ENCODE peak calls at places on chromosomes 12 and 14, in ten cellular contexts. Y, Q, V, E, C, L, R, N, J and T are unnamed samples.

GRCh38 chr14:70018713-70019201 is 139.5 kb downstream of the SMOC1 start:
- DNase-seq in Y (peak), Q (no peak), V (peak), E (no peak), C (no peak), L (peak), R (peak), N (peak), J (peak), T (peak)

GRCh38 chr12:117685115-117685926 is 283.5 kb downstream of the KSR2 start:
- DNase-seq in Y (peak), Q (no peak), V (peak), E (peak), C (no peak), L (peak), R (peak), N (no peak), J (peak), T (peak)

GRCh38 chr12:66052988-66053615 is 77.4 kb downstream of the LLPH start:
- DNase-seq in Y (no peak), Q (no peak), V (no peak), E (no peak), C (no peak), L (no peak), R (no peak), N (peak), J (no peak), T (no peak)

GRCh38 chr14:71143391-71144290 is 236.4 kb downstream of the PCNX1 start:
- DNase-seq in Y (no peak), Q (no peak), V (no peak), E (peak), C (no peak), L (peak), R (peak), N (no peak), J (peak), T (peak)

GRCh38 chr14:35215110-35215872 is 76.9 kb upstream of the PSMA6 start:
- DNase-seq in Y (no peak), Q (no peak), V (no peak), E (peak), C (no peak), L (no peak), R (peak), N (peak), J (peak), T (peak)

GRCh38 chr12:48894271-48894670 is 28.6 kb upstream of the RND1 start:
- DNase-seq in Y (no peak), Q (no peak), V (no peak), E (no peak), C (no peak), L (no peak), R (peak), N (no peak), J (no peak), T (no peak)

GRCh38 chr12:11040162-11040561 is 9.0 kb upstream of the TAS2R31 start:
- DNase-seq in Y (no peak), Q (no peak), V (no peak), E (no peak), C (no peak), L (no peak), R (peak), N (no peak), J (no peak), T (no peak)

GRCh38 chr14:94062344-94062904 is 18.6 kb downstream of the DDX24 start:
- DNase-seq in Y (no peak), Q (no peak), V (no peak), E (no peak), C (no peak), L (no peak), R (peak), N (no peak), J (peak), T (peak)

GRCh38 chr14:61326847-61327246 is 5.5 kb downstream of the PRKCH start:
- DNase-seq in Y (peak), Q (no peak), V (peak), E (no peak), C (no peak), L (peak), R (no peak), N (no peak), J (peak), T (peak)

GRCh38 chr12:18703326-18703725 is 34.5 kb downstream of the PLCZ1 start:
- DNase-seq in Y (no peak), Q (no peak), V (no peak), E (no peak), C (no peak), L (no peak), R (no peak), N (no peak), J (no peak), T (no peak)

GRCh38 chr12:78787576-78787975 is 77.0 kb upstream of the SYT1 start:
- DNase-seq in Y (no peak), Q (no peak), V (no peak), E (no peak), C (no peak), L (no peak), R (peak), N (no peak), J (no peak), T (peak)

GRCh38 chr12:34296143-34297041 is 274.1 kb downstream of the ALG10 start:
- DNase-seq in Y (peak), Q (peak), V (peak), E (no peak), C (peak), L (no peak), R (no peak), N (no peak), J (no peak), T (no peak)

GRCh38 chr14:23054000-23054811 is 3.1 kb downstream of the CDH24 start:
- DNase-seq in Y (no peak), Q (no peak), V (peak), E (peak), C (no peak), L (no peak), R (no peak), N (no peak), J (no peak), T (no peak)
- TF ChIP-seq CTCF in Y (no peak), Q (no peak), V (no peak), E (peak), C (no peak), L (no peak), R (peak), N (peak), J (peak), T (no peak)

GRCh38 chr12:125198647-125199046 is 133.4 kb downstream of the AACS start:
- DNase-seq in Y (no peak), Q (no peak), V (no peak), E (no peak), C (no peak), L (no peak), R (no peak), N (no peak), J (no peak), T (no peak)

GRCh38 chr12:125206757-125207156 is 141.5 kb downstream of the AACS start:
- DNase-seq in Y (no peak), Q (no peak), V (no peak), E (no peak), C (no peak), L (no peak), R (no peak), N (no peak), J (no peak), T (no peak)

GRCh38 chr12:125201940-125202339 is 136.7 kb downstream of the AACS start:
- DNase-seq in Y (no peak), Q (no peak), V (no peak), E (peak), C (no peak), L (no peak), R (no peak), N (no peak), J (no peak), T (no peak)

GRCh38 chr12:125202421-125202820 is 137.2 kb downstream of the AACS start:
- DNase-seq in Y (no peak), Q (no peak), V (no peak), E (no peak), C (no peak), L (no peak), R (no peak), N (no peak), J (no peak), T (no peak)

GRCh38 chr12:125203145-125203765 is 138.0 kb downstream of the AACS start:
- DNase-seq in Y (no peak), Q (no peak), V (no peak), E (peak), C (no peak), L (no peak), R (no peak), N (no peak), J (no peak), T (peak)
- TF ChIP-seq CTCF in Y (no peak), Q (peak), V (no peak), E (peak), C (peak), L (peak), R (peak), N (peak), J (peak), T (peak)

GRCh38 chr12:127077262-127078045 is 1189.5 kb upstream of the TMEM132C start:
- DNase-seq in Y (no peak), Q (no peak), V (no peak), E (peak), C (no peak), L (no peak), R (no peak), N (no peak), J (no peak), T (no peak)
- TF ChIP-seq CTCF in Y (no peak), Q (no peak), V (no peak), E (peak), C (no peak), L (no peak), R (no peak), N (peak), J (peak), T (no peak)

GRCh38 chr14:99271951-99272668 is at the start of gene BCL11B:
- DNase-seq in Y (peak), Q (no peak), V (peak), E (peak), C (peak), L (peak), R (peak), N (peak), J (peak), T (peak)
- TF ChIP-seq CTCF in Y (no peak), Q (no peak), V (peak), E (peak), C (peak), L (no peak), R (peak), N (peak), J (peak), T (peak)

GRCh38 chr12:42792265-42792664 is 202.7 kb upstream of the PRICKLE1 start:
- DNase-seq in Y (no peak), Q (no peak), V (no peak), E (no peak), C (no peak), L (no peak), R (no peak), N (no peak), J (no peak), T (no peak)
- TF ChIP-seq CTCF in Y (no peak), Q (no peak), V (no peak), E (no peak), C (no peak), L (no peak), R (no peak), N (no peak), J (peak), T (no peak)

DNA sequence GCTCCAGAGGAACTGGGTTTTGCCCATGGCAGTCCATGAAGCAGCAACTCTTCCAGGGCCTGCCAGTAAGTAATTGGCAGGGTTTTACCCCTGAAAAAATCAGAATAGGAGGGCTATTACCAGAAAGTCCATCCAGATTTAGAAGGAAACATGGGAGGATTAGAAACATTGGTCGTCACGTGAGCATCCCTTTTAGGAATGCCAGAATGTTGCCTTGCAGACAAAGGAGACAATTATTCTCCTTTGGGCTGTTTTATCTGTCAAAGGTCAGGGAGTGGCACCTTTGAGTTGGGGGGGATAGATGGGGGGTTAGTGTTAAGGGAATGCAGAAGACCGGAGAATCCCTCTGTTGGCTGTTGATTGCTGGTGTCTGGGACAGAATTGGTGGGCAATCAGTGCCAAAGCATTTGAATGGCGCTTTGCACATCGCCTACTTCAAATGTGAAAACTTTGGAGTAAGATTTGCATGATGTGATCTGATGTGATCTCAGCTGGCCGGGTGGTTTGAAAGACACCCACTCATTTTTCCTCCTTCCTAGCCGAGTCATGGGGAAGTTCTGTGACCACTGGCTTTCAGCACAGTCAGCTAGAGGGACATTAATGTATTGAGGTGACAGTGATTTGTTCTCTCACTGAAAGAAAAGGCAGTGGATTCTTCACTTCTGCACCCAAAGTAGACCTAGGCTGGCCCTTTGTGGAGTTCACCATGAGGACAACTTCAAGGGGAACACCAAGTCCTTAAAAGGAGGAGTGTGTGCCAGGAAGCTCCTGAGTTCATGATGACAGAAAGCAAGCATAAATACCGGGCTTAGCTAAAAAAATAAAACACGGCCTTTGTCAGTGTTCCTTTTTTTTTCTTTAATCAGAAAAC is 31.4 kb downstream of the FLVCR2 start:
- DNase-seq in Y (no peak), Q (peak), V (no peak), E (no peak), C (no peak), L (peak), R (no peak), N (no peak), J (peak), T (no peak)
- TF ChIP-seq CTCF in Y (no peak), Q (no peak), V (no peak), E (no peak), C (no peak), L (no peak), R (no peak), N (no peak), J (no peak), T (no peak)

GRCh38 chr12:62817556-62818271 is 117.2 kb downstream of the PPM1H start:
- DNase-seq in Y (peak), Q (no peak), V (no peak), E (peak), C (no peak), L (no peak), R (peak), N (no peak), J (peak), T (peak)
- TF ChIP-seq CTCF in Y (no peak), Q (no peak), V (no peak), E (no peak), C (no peak), L (no peak), R (no peak), N (no peak), J (peak), T (no peak)

DNA sequence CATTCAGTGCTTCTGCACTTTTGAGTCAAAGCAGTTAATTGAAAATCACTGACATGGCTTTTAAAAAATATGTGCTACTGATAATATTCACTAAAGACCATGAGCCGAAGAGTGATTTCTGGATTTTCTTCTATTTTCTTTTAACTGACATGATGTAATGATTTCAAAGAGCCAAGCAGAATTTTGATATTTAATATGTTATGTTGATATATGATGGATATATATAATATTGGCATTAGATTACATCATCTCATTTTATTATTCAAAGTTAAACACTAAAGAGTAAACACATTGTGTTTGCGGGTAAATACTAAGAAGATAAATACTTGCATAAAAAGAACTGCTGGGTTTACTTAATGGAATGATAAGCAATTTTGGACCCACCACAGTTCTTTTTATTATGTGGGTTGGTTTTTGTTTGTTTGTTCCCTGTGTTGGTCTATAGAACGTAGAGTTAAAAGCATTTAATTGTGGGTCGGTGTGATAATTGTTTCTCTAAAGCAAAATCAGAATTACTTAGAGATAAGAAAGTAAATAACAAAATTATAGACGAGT is 692 bp downstream of the SPIC start:
- DNase-seq in Y (no peak), Q (no peak), V (no peak), E (no peak), C (no peak), L (no peak), R (no peak), N (no peak), J (no peak), T (no peak)
- TF ChIP-seq CTCF in Y (no peak), Q (no peak), V (no peak), E (no peak), C (no peak), L (no peak), R (no peak), N (no peak), J (no peak), T (no peak)